ENCODE peak calls at places on chromosomes 7 and 10, in five cellular contexts. One of them, this sample, is unnamed.

GRCh38 chr7:87106974-87107612 is 45.2 kb upstream of the DMTF1 start:
- DNase-seq in IMR-90: no peak
- DNase-seq in astrocyte of the spinal cord: no peak
- DNase-seq in HepG2: no peak
- DNase-seq in neuronal stem cell: no peak
- DNase-seq in this sample: no peak

GRCh38 chr7:124603066-124603465 is 162.5 kb downstream of the GPR37 start:
- DNase-seq in IMR-90: peak
- DNase-seq in astrocyte of the spinal cord: no peak
- DNase-seq in HepG2: no peak
- DNase-seq in neuronal stem cell: no peak
- DNase-seq in this sample: no peak

GRCh38 chr7:80047856-80048459 is 86.7 kb upstream of the GNAI1 start:
- DNase-seq in IMR-90: peak
- DNase-seq in astrocyte of the spinal cord: no peak
- DNase-seq in HepG2: no peak
- DNase-seq in neuronal stem cell: no peak
- DNase-seq in this sample: no peak

GRCh38 chr7:78585958-78586357 is 787.4 kb downstream of the PHTF2 start:
- DNase-seq in IMR-90: no peak
- DNase-seq in astrocyte of the spinal cord: no peak
- DNase-seq in HepG2: no peak
- DNase-seq in neuronal stem cell: no peak
- DNase-seq in this sample: no peak

GRCh38 chr7:129363-130221 is 62.8 kb upstream of the FAM20C start:
- DNase-seq in IMR-90: no peak
- DNase-seq in astrocyte of the spinal cord: no peak
- DNase-seq in HepG2: no peak
- DNase-seq in neuronal stem cell: no peak
- DNase-seq in this sample: no peak

GRCh38 chr10:47230482-47230881 is 69.5 kb upstream of the GDF10 start:
- DNase-seq in IMR-90: no peak
- DNase-seq in astrocyte of the spinal cord: no peak
- DNase-seq in HepG2: no peak
- DNase-seq in neuronal stem cell: no peak
- DNase-seq in this sample: no peak

GRCh38 chr7:141045842-141046630 is 27.8 kb upstream of the TMEM178B start:
- DNase-seq in IMR-90: peak
- DNase-seq in astrocyte of the spinal cord: peak
- DNase-seq in HepG2: no peak
- DNase-seq in neuronal stem cell: no peak
- DNase-seq in this sample: peak

GRCh38 chr10:6786579-6787031 is 206.5 kb upstream of the PRKCQ start:
- DNase-seq in IMR-90: peak
- DNase-seq in astrocyte of the spinal cord: peak
- DNase-seq in HepG2: no peak
- DNase-seq in neuronal stem cell: no peak
- DNase-seq in this sample: peak

GRCh38 chr7:5143106-5143505 is 46.9 kb upstream of the WIPI2 start:
- DNase-seq in IMR-90: no peak
- DNase-seq in astrocyte of the spinal cord: no peak
- DNase-seq in HepG2: no peak
- DNase-seq in neuronal stem cell: no peak
- DNase-seq in this sample: no peak

GRCh38 chr7:41315764-41316163 is 387.1 kb downstream of the INHBA start:
- DNase-seq in IMR-90: no peak
- DNase-seq in astrocyte of the spinal cord: no peak
- DNase-seq in HepG2: no peak
- DNase-seq in neuronal stem cell: no peak
- DNase-seq in this sample: no peak

GRCh38 chr7:129041142-129041928 is 13.6 kb downstream of the TNPO3 start:
- DNase-seq in IMR-90: no peak
- DNase-seq in astrocyte of the spinal cord: peak
- DNase-seq in HepG2: no peak
- DNase-seq in neuronal stem cell: peak
- DNase-seq in this sample: no peak

GRCh38 chr7:18798018-18798906 is 302.7 kb downstream of the HDAC9 start:
- DNase-seq in IMR-90: peak
- DNase-seq in astrocyte of the spinal cord: peak
- DNase-seq in HepG2: no peak
- DNase-seq in neuronal stem cell: no peak
- DNase-seq in this sample: no peak

GRCh38 chr7:147578196-147578595 is 1012.4 kb upstream of the C7orf33 start:
- DNase-seq in IMR-90: no peak
- DNase-seq in astrocyte of the spinal cord: no peak
- DNase-seq in HepG2: no peak
- DNase-seq in neuronal stem cell: no peak
- DNase-seq in this sample: no peak

GRCh38 chr7:115748123-115748738 is 282.3 kb downstream of the TFEC start:
- DNase-seq in IMR-90: peak
- DNase-seq in astrocyte of the spinal cord: peak
- DNase-seq in HepG2: peak
- DNase-seq in neuronal stem cell: no peak
- DNase-seq in this sample: no peak

GRCh38 chr7:47444376-47445098 is 137.4 kb downstream of the TNS3 start:
- DNase-seq in IMR-90: no peak
- DNase-seq in astrocyte of the spinal cord: peak
- DNase-seq in HepG2: peak
- DNase-seq in neuronal stem cell: no peak
- DNase-seq in this sample: no peak

GRCh38 chr7:79317728-79318127 is 135.7 kb downstream of the MAGI2 start:
- DNase-seq in IMR-90: peak
- DNase-seq in astrocyte of the spinal cord: peak
- DNase-seq in HepG2: peak
- DNase-seq in neuronal stem cell: no peak
- DNase-seq in this sample: peak

GRCh38 chr7:7851381-7851780 is 117.2 kb upstream of the GLCCI1 start:
- DNase-seq in IMR-90: no peak
- DNase-seq in astrocyte of the spinal cord: peak
- DNase-seq in HepG2: no peak
- DNase-seq in neuronal stem cell: no peak
- DNase-seq in this sample: no peak

GRCh38 chr10:87764072-87764934 is 53.7 kb downstream of the ATAD1 start:
- DNase-seq in IMR-90: no peak
- DNase-seq in astrocyte of the spinal cord: no peak
- DNase-seq in HepG2: no peak
- DNase-seq in neuronal stem cell: no peak
- DNase-seq in this sample: no peak

GRCh38 chr7:158587425-158588084 is at the start of gene PTPRN2:
- DNase-seq in IMR-90: peak
- DNase-seq in astrocyte of the spinal cord: peak
- DNase-seq in HepG2: no peak
- DNase-seq in neuronal stem cell: peak
- DNase-seq in this sample: no peak

GRCh38 chr7:158586499-158587191 is 978 bp downstream of the PTPRN2 start:
- DNase-seq in IMR-90: no peak
- DNase-seq in astrocyte of the spinal cord: no peak
- DNase-seq in HepG2: no peak
- DNase-seq in neuronal stem cell: no peak
- DNase-seq in this sample: no peak

GRCh38 chr7:158588878-158589442 is 1.3 kb upstream of the PTPRN2 start:
- DNase-seq in IMR-90: no peak
- DNase-seq in astrocyte of the spinal cord: no peak
- DNase-seq in HepG2: no peak
- DNase-seq in neuronal stem cell: no peak
- DNase-seq in this sample: no peak

GRCh38 chr7:158589653-158590052 is 2.0 kb upstream of the PTPRN2 start:
- DNase-seq in IMR-90: no peak
- DNase-seq in astrocyte of the spinal cord: no peak
- DNase-seq in HepG2: no peak
- DNase-seq in neuronal stem cell: no peak
- DNase-seq in this sample: no peak

DNA sequence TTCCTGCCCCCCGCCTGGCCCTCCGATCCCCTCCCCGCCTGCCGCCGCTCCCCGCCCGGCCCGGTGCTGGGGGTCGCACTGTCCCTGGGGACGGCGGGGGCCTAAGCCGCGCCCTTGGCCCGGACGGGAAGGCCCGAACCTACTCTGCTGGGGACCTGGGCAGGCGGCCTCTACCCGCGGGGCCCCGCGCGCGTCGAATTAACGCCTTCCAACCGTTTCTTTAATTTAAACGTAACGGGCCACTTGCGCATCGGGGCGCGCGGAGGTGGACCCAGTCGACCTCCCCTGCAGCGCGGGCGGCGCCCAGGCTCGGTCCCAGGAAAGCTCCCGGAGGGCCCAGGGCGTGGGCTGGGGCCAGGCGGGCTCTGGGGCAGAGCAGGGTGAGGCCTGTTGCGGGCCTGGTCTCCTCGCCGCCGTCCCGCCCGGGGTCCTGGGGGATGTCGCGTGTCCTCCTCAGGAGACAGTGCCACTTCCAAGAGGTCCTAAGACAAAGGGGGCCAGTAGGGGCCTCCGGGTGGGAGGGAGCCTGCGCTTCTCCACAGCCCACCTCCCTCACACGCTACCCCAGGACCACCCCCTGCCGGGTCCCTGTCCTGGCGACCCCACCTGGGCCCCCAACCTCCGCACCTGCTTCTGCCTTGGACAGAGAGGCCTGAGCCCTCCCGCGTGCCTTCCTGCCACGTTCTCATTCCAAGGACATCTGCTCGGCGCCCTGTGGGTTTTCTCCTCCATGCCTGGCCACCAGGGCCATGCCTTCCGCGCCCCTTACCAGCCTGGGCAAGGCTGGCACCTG is 658 bp upstream of the PTPRN2 start:
- DNase-seq in IMR-90: no peak
- DNase-seq in astrocyte of the spinal cord: no peak
- DNase-seq in HepG2: no peak
- DNase-seq in neuronal stem cell: peak
- DNase-seq in this sample: no peak
- H3K4me3 ChIP-seq in IMR-90: peak
- H3K4me3 ChIP-seq in astrocyte of the spinal cord: peak
- H3K4me3 ChIP-seq in HepG2: no peak
- H3K4me3 ChIP-seq in neuronal stem cell: peak
- H3K4me3 ChIP-seq in this sample: peak

DNA sequence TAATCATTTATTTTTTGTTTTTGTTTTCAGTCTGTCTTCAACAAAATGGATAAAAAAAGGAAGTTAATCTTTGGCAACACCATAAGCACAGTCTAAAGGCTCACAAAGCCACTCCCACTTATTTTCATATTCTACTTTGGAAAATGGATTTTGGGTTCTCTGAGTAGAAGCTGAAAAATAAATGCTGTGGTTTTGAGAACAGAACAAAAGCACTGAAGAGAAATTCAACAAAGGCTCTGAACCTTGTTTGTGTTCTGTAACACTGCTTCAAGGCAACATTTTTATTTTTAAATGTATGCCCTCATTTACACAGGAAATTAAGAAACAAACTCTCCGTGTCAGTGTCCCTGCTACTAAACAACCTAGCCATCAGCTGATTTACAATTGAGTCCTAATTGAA is 81.3 kb upstream of the LRRN3 start:
- DNase-seq in IMR-90: no peak
- DNase-seq in astrocyte of the spinal cord: no peak
- DNase-seq in HepG2: no peak
- DNase-seq in neuronal stem cell: no peak
- DNase-seq in this sample: no peak
- H3K4me3 ChIP-seq in IMR-90: no peak
- H3K4me3 ChIP-seq in astrocyte of the spinal cord: no peak
- H3K4me3 ChIP-seq in HepG2: no peak
- H3K4me3 ChIP-seq in neuronal stem cell: no peak
- H3K4me3 ChIP-seq in this sample: no peak

GRCh38 chr10:11150255-11150731 is 132.6 kb downstream of the CELF2 start:
- DNase-seq in IMR-90: no peak
- DNase-seq in astrocyte of the spinal cord: no peak
- DNase-seq in HepG2: no peak
- DNase-seq in neuronal stem cell: no peak
- DNase-seq in this sample: no peak
- H3K4me3 ChIP-seq in IMR-90: no peak
- H3K4me3 ChIP-seq in astrocyte of the spinal cord: no peak
- H3K4me3 ChIP-seq in HepG2: no peak
- H3K4me3 ChIP-seq in neuronal stem cell: no peak
- H3K4me3 ChIP-seq in this sample: no peak

DNA sequence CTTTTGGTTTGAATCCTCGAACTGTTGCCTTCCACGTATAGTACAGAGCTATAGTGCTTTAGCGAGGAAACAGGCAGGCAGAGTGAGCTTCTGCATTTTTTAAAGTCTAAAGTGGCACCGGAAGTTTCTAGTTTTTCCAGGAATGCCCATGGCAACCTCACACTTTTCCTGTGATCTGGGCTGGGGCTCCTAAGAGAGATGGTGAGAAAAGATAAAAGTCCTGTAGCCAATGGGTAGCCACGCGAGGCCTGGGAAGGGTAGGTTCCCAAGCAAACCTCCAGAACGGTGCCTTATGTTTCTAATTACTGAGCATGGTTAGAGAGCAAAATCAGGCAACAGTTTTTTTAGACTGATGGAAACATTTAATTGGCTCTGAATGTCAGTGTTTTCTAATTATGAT is 76.7 kb downstream of the CALD1 start:
- DNase-seq in IMR-90: no peak
- DNase-seq in astrocyte of the spinal cord: no peak
- DNase-seq in HepG2: no peak
- DNase-seq in neuronal stem cell: no peak
- DNase-seq in this sample: no peak
- H3K4me3 ChIP-seq in IMR-90: no peak
- H3K4me3 ChIP-seq in astrocyte of the spinal cord: no peak
- H3K4me3 ChIP-seq in HepG2: no peak
- H3K4me3 ChIP-seq in neuronal stem cell: no peak
- H3K4me3 ChIP-seq in this sample: no peak

GRCh38 chr10:4669585-4669984 is 156.4 kb upstream of the AKR1E2 start:
- DNase-seq in IMR-90: no peak
- DNase-seq in astrocyte of the spinal cord: no peak
- DNase-seq in HepG2: no peak
- DNase-seq in neuronal stem cell: no peak
- DNase-seq in this sample: no peak

GRCh38 chr10:4670737-4671136 is 155.3 kb upstream of the AKR1E2 start:
- DNase-seq in IMR-90: peak
- DNase-seq in astrocyte of the spinal cord: peak
- DNase-seq in HepG2: no peak
- DNase-seq in neuronal stem cell: no peak
- DNase-seq in this sample: no peak

GRCh38 chr10:4671451-4672145 is 154.4 kb upstream of the AKR1E2 start:
- DNase-seq in IMR-90: peak
- DNase-seq in astrocyte of the spinal cord: peak
- DNase-seq in HepG2: no peak
- DNase-seq in neuronal stem cell: no peak
- DNase-seq in this sample: no peak

GRCh38 chr10:4673279-4674040 is 152.5 kb upstream of the AKR1E2 start:
- DNase-seq in IMR-90: no peak
- DNase-seq in astrocyte of the spinal cord: no peak
- DNase-seq in HepG2: no peak
- DNase-seq in neuronal stem cell: no peak
- DNase-seq in this sample: no peak

GRCh38 chr10:4672199-4672598 is 153.8 kb upstream of the AKR1E2 start:
- DNase-seq in IMR-90: no peak
- DNase-seq in astrocyte of the spinal cord: peak
- DNase-seq in HepG2: no peak
- DNase-seq in neuronal stem cell: no peak
- DNase-seq in this sample: no peak
- H3K4me3 ChIP-seq in IMR-90: no peak
- H3K4me3 ChIP-seq in astrocyte of the spinal cord: no peak
- H3K4me3 ChIP-seq in HepG2: no peak
- H3K4me3 ChIP-seq in neuronal stem cell: no peak
- H3K4me3 ChIP-seq in this sample: no peak

DNA sequence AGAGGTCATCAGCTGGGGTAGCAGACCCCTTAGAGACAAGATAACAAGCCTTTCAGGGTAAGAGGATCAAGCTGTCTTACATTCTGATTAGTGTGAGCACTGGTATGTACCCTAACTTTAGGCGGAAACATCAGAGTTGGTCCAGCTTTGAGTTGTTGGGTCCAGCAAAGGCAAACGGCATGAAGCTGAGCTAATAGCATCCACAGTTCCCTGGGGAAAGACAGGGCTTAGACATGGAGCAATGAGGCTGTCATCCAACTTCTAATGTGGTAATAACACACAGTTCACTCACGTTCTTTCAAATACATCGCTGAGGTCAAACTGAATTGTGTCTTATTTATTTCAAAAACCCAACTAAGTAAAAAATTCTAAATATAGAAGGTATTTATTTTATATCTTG is 32.6 kb downstream of the ARHGAP21 start:
- DNase-seq in IMR-90: peak
- DNase-seq in astrocyte of the spinal cord: no peak
- DNase-seq in HepG2: no peak
- DNase-seq in neuronal stem cell: no peak
- DNase-seq in this sample: no peak
- H3K4me3 ChIP-seq in IMR-90: no peak
- H3K4me3 ChIP-seq in astrocyte of the spinal cord: no peak
- H3K4me3 ChIP-seq in HepG2: no peak
- H3K4me3 ChIP-seq in neuronal stem cell: peak
- H3K4me3 ChIP-seq in this sample: no peak